ENCODE peak calls at places on chromosomes 13 and 19, in nine cellular contexts. Q is SK-N-SH, H is T47D, U is lower leg skin, S is left colon, E is mucosa of gallbladder, G is ACHN, P is skeletal muscle cell, W is head of caudate nucleus. V is an unnamed sample.

GRCh38 chr19:55305983-55306562 is 19.1 kb downstream of the TMEM150B start:
- DNase-seq in W (no peak), Q (no peak), P (no peak), S (no peak), H (no peak), G (no peak), E (no peak), U (no peak), V (no peak)

GRCh38 chr13:100650321-100650720 is 24.3 kb downstream of the TMTC4 start:
- DNase-seq in U (no peak), S (no peak), G (no peak), P (no peak), E (no peak), H (no peak), Q (no peak), W (peak), V (no peak)

GRCh38 chr13:31096624-31097302 is 64.9 kb downstream of the HSPH1 start:
- DNase-seq in H (no peak), P (no peak), G (no peak), S (peak), Q (no peak), U (peak), W (no peak), E (no peak), V (no peak)

GRCh38 chr19:42121666-42122069 is 10.6 kb downstream of the POU2F2 start:
- DNase-seq in W (peak), H (no peak), E (no peak), U (peak), S (peak), P (no peak), Q (no peak), G (peak), V (no peak)

GRCh38 chr19:38203197-38203596 is 20.8 kb downstream of the DPF1 start:
- DNase-seq in G (no peak), H (no peak), E (no peak), Q (no peak), U (no peak), W (no peak), S (no peak), P (no peak), V (no peak)

GRCh38 chr13:39612023-39612637 is 9.1 kb upstream of the LHFPL6 start:
- DNase-seq in U (peak), G (peak), Q (peak), E (peak), W (peak), S (peak), H (peak), P (no peak), V (peak)

GRCh38 chr13:97139704-97140103 is 82.4 kb upstream of the MBNL2 start:
- DNase-seq in E (no peak), G (no peak), Q (no peak), U (no peak), W (no peak), S (no peak), P (no peak), H (no peak), V (no peak)

GRCh38 chr19:39795001-39795400 is 16.3 kb downstream of the LEUTX start:
- DNase-seq in E (no peak), P (no peak), U (no peak), Q (no peak), W (no peak), G (no peak), H (no peak), S (no peak), V (no peak)

GRCh38 chr13:86142080-86142479 is 342.9 kb upstream of the SLITRK6 start:
- DNase-seq in H (no peak), P (no peak), S (no peak), G (no peak), W (no peak), Q (no peak), U (no peak), E (no peak), V (no peak)

GRCh38 chr13:30376426-30377311 is 45.6 kb upstream of the UBE2L5 start:
- DNase-seq in U (peak), H (peak), W (no peak), P (no peak), G (no peak), E (peak), Q (no peak), S (peak), V (no peak)

GRCh38 chr19:33438016-33438671 is 64.6 kb downstream of the CEBPG start:
- DNase-seq in W (peak), U (no peak), S (no peak), E (no peak), G (no peak), H (no peak), Q (peak), P (no peak), V (no peak)

GRCh38 chr13:20492036-20492435 is 33.6 kb downstream of the CRYL1 start:
- DNase-seq in W (no peak), Q (no peak), G (no peak), S (no peak), P (no peak), U (no peak), H (no peak), E (no peak), V (no peak)

GRCh38 chr13:100423375-100423774 is 165.2 kb downstream of the GGACT start:
- DNase-seq in E (no peak), S (no peak), U (no peak), Q (no peak), W (no peak), H (no peak), G (no peak), P (peak), V (no peak)

GRCh38 chr13:82480415-82480814 is 1401.9 kb downstream of the SLITRK1 start:
- DNase-seq in E (no peak), S (no peak), Q (no peak), P (no peak), H (peak), W (no peak), U (no peak), G (peak), V (no peak)

GRCh38 chr19:38152461-38153379 is 71.3 kb downstream of the DPF1 start:
- DNase-seq in W (peak), Q (peak), U (no peak), H (no peak), S (no peak), E (no peak), G (peak), P (no peak), V (no peak)

GRCh38 chr19:15836595-15837398 is 21.3 kb upstream of the OR10H1 start:
- DNase-seq in H (peak), U (peak), P (peak), Q (peak), E (peak), W (peak), G (peak), S (peak), V (peak)

GRCh38 chr13:109394311-109394988 is 391.9 kb downstream of the IRS2 start:
- DNase-seq in P (no peak), H (no peak), E (no peak), S (no peak), W (no peak), U (no peak), G (no peak), Q (no peak), V (no peak)

GRCh38 chr13:100875392-100876043 is 200.9 kb upstream of the TMTC4 start:
- DNase-seq in H (no peak), P (peak), U (no peak), E (no peak), W (no peak), G (peak), Q (no peak), S (no peak), V (no peak)

GRCh38 chr19:58351996-58352755 is 1.1 kb downstream of the A1BG start:
- DNase-seq in E (no peak), W (no peak), P (no peak), G (no peak), H (no peak), U (no peak), S (no peak), Q (no peak), V (no peak)

GRCh38 chr19:33740811-33741396 is 55.8 kb upstream of the KCTD15 start:
- DNase-seq in E (peak), S (no peak), P (no peak), U (no peak), H (peak), W (peak), G (peak), Q (no peak), V (peak)

GRCh38 chr19:35269425-35270117 is 809 bp downstream of the USF2 start:
- DNase-seq in H (peak), E (peak), W (peak), G (peak), P (peak), S (peak), U (peak), Q (peak), V (peak)

GRCh38 chr13:98485561-98485960 is 91.3 kb downstream of the STK24 start:
- DNase-seq in P (no peak), E (no peak), H (no peak), W (no peak), S (peak), G (no peak), U (peak), Q (no peak), V (no peak)

GRCh38 chr19:58305932-58306323 is 751 bp downstream of the ERVK3-1 start:
- DNase-seq in Q (peak), S (no peak), H (no peak), P (no peak), E (no peak), U (no peak), G (peak), W (no peak), V (no peak)

GRCh38 chr19:17420267-17420924 is 549 bp downstream of the MVB12A start:
- DNase-seq in P (no peak), Q (peak), W (peak), G (peak), E (peak), H (peak), U (peak), S (peak), V (peak)

GRCh38 chr13:48251616-48252081 is 18.6 kb downstream of the ITM2B start:
- DNase-seq in Q (no peak), U (no peak), P (no peak), H (no peak), W (no peak), S (no peak), G (no peak), E (no peak), V (no peak)

GRCh38 chr13:59663707-59664106 is 500.0 kb downstream of the DIAPH3 start:
- DNase-seq in G (no peak), E (no peak), U (no peak), H (no peak), Q (no peak), P (no peak), S (no peak), W (no peak), V (no peak)

V was measured in pancreas.